ENCODE peak calls at places on chromosomes 6 and 20, in seven cellular contexts. One of them, this sample, is unnamed.
A peak's percentile ranks its signal among the peaks of the same experiment; 100 is the strongest.

GRCh38 chr6:128425855-128426254 is 94.5 kb downstream of the PTPRK start:
- DNase-seq in osteoblast: no peak
- DNase-seq in astrocyte: no peak
- DNase-seq in OCI-LY7: no peak
- DNase-seq in ovary: no peak
- DNase-seq in HCT116: no peak
- DNase-seq in stomach: no peak
- DNase-seq in this sample: no peak

GRCh38 chr20:53677447-53678314 is 84.0 kb upstream of the ZNF217 start:
- DNase-seq in HCT116: no peak
- DNase-seq in astrocyte: peak; percentile 49
- DNase-seq in ovary: no peak
- DNase-seq in osteoblast: no peak
- DNase-seq in stomach: peak; percentile 47
- DNase-seq in OCI-LY7: no peak
- DNase-seq in this sample: no peak

GRCh38 chr6:164013480-164014208 is 599.1 kb downstream of the QKI start:
- DNase-seq in HCT116: no peak
- DNase-seq in OCI-LY7: no peak
- DNase-seq in osteoblast: peak; percentile 50
- DNase-seq in astrocyte: peak; percentile 20
- DNase-seq in ovary: no peak
- DNase-seq in stomach: no peak
- DNase-seq in this sample: no peak

GRCh38 chr20:59010995-59011873 is 4.2 kb upstream of the CTSZ start:
- DNase-seq in stomach: peak; percentile 25
- DNase-seq in HCT116: no peak
- DNase-seq in osteoblast: peak; percentile 99
- DNase-seq in ovary: no peak
- DNase-seq in OCI-LY7: no peak
- DNase-seq in astrocyte: peak; percentile 91
- DNase-seq in this sample: no peak

GRCh38 chr6:130424704-130425103 is 58.9 kb downstream of the TMEM200A start:
- DNase-seq in ovary: no peak
- DNase-seq in stomach: no peak
- DNase-seq in osteoblast: no peak
- DNase-seq in HCT116: no peak
- DNase-seq in astrocyte: no peak
- DNase-seq in OCI-LY7: no peak
- DNase-seq in this sample: no peak

GRCh38 chr20:61240814-61241213 is 11.2 kb upstream of the CDH4 start:
- DNase-seq in ovary: no peak
- DNase-seq in astrocyte: no peak
- DNase-seq in OCI-LY7: no peak
- DNase-seq in HCT116: no peak
- DNase-seq in stomach: no peak
- DNase-seq in osteoblast: no peak
- DNase-seq in this sample: no peak

GRCh38 chr20:37407117-37407566 is 61.2 kb downstream of the SRC start:
- DNase-seq in OCI-LY7: no peak
- DNase-seq in stomach: no peak
- DNase-seq in osteoblast: peak; percentile 60
- DNase-seq in ovary: no peak
- DNase-seq in astrocyte: no peak
- DNase-seq in HCT116: no peak
- DNase-seq in this sample: no peak

GRCh38 chr6:32689531-32690505 is 23.4 kb upstream of the HLA-DQB1 start:
- DNase-seq in osteoblast: no peak
- DNase-seq in stomach: no peak
- DNase-seq in OCI-LY7: peak; percentile 72
- DNase-seq in HCT116: no peak
- DNase-seq in astrocyte: no peak
- DNase-seq in ovary: no peak
- DNase-seq in this sample: no peak

GRCh38 chr6:16505711-16506362 is 255.4 kb downstream of the ATXN1 start:
- DNase-seq in astrocyte: peak; percentile 77
- DNase-seq in OCI-LY7: no peak
- DNase-seq in ovary: peak; percentile 39
- DNase-seq in osteoblast: peak; percentile 87
- DNase-seq in HCT116: no peak
- DNase-seq in stomach: no peak
- DNase-seq in this sample: no peak

GRCh38 chr20:1883986-1884385 is 11.2 kb upstream of the SIRPA start:
- DNase-seq in HCT116: no peak
- DNase-seq in osteoblast: peak; percentile 87
- DNase-seq in ovary: no peak
- DNase-seq in stomach: no peak
- DNase-seq in astrocyte: no peak
- DNase-seq in OCI-LY7: no peak
- DNase-seq in this sample: no peak

GRCh38 chr20:10634683-10635411 is 39.0 kb downstream of the JAG1 start:
- DNase-seq in stomach: no peak
- DNase-seq in HCT116: no peak
- DNase-seq in OCI-LY7: no peak
- DNase-seq in osteoblast: peak; percentile 78
- DNase-seq in astrocyte: peak; percentile 51
- DNase-seq in ovary: no peak
- DNase-seq in this sample: no peak

GRCh38 chr20:36461600-36462439 is 79.5 kb upstream of the MYL9 start:
- DNase-seq in stomach: peak; percentile 43
- DNase-seq in osteoblast: no peak
- DNase-seq in astrocyte: no peak
- DNase-seq in HCT116: no peak
- DNase-seq in OCI-LY7: peak; percentile 60
- DNase-seq in ovary: peak; percentile 75
- DNase-seq in this sample: no peak

GRCh38 chr6:49937017-49937416 is 26.9 kb downstream of the DEFB114 start:
- DNase-seq in stomach: no peak
- DNase-seq in OCI-LY7: no peak
- DNase-seq in ovary: no peak
- DNase-seq in osteoblast: no peak
- DNase-seq in HCT116: no peak
- DNase-seq in astrocyte: no peak
- DNase-seq in this sample: no peak

GRCh38 chr6:30443657-30444450 is 45.5 kb upstream of the HLA-E start:
- DNase-seq in OCI-LY7: no peak
- DNase-seq in astrocyte: peak; percentile 8
- DNase-seq in HCT116: no peak
- DNase-seq in stomach: no peak
- DNase-seq in osteoblast: peak; percentile 81
- DNase-seq in ovary: no peak
- DNase-seq in this sample: no peak

GRCh38 chr6:86969573-86969972 is 32.2 kb downstream of the HTR1E start:
- DNase-seq in HCT116: no peak
- DNase-seq in OCI-LY7: no peak
- DNase-seq in stomach: peak; percentile 72
- DNase-seq in osteoblast: no peak
- DNase-seq in ovary: no peak
- DNase-seq in astrocyte: no peak
- DNase-seq in this sample: no peak

GRCh38 chr6:88238065-88238464 is 71.9 kb upstream of the CNR1 start:
- DNase-seq in ovary: no peak
- DNase-seq in osteoblast: peak; percentile 10
- DNase-seq in HCT116: peak; percentile 13
- DNase-seq in astrocyte: no peak
- DNase-seq in stomach: no peak
- DNase-seq in OCI-LY7: peak; percentile 74
- DNase-seq in this sample: no peak

GRCh38 chr20:45445805-45446562 is 23.6 kb upstream of the WFDC2 start:
- DNase-seq in osteoblast: peak; percentile 77
- DNase-seq in ovary: no peak
- DNase-seq in HCT116: peak; percentile 45
- DNase-seq in stomach: no peak
- DNase-seq in astrocyte: no peak
- DNase-seq in OCI-LY7: peak; percentile 48
- DNase-seq in this sample: no peak

GRCh38 chr20:34233687-34234086 is 7.5 kb upstream of the ASIP start:
- DNase-seq in osteoblast: no peak
- DNase-seq in stomach: no peak
- DNase-seq in astrocyte: no peak
- DNase-seq in ovary: no peak
- DNase-seq in OCI-LY7: no peak
- DNase-seq in HCT116: no peak
- DNase-seq in this sample: no peak

DNA sequence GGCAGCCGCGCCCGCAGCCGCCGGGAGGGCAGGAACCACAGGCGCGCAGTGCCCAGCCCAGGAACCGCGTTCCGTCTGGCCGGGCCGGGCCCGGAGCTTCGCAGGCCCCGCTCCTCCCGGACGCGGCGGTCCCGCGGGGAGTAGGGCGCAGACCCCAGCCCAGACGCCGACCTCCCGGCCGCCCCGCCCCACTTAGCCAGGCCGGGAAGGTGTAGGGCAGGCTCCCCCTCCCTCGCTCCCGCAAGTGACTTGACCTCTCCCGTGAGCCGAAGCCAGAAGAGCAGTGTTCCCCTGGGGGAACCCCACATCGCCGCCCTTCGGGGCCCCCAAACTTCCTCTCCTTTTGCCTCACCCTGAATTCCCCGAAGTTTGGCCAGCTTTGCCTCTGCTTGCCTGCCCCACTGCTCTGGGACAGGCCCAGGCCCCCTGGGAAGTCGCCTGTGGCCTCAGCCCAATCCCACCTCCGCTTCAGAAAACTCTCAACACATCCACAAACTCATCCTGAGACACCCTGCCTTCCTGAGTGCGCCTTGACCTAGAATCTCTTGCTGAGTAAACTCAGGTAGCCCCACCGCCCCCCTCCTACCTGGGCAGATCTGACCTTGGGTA is 490 bp upstream of the NOL4L start:
- DNase-seq in HCT116: no peak
- DNase-seq in stomach: no peak
- DNase-seq in astrocyte: no peak
- DNase-seq in OCI-LY7: no peak
- DNase-seq in osteoblast: no peak
- DNase-seq in ovary: no peak
- DNase-seq in this sample: no peak
- H3K4me3 ChIP-seq in HCT116: peak overlapping the region; percentile 6
- H3K4me3 ChIP-seq in stomach: peak overlapping the region; percentile 83
- H3K4me3 ChIP-seq in astrocyte: no peak overlapping the region
- H3K4me3 ChIP-seq in OCI-LY7: no peak overlapping the region
- H3K4me3 ChIP-seq in osteoblast: no peak overlapping the region
- H3K4me3 ChIP-seq in ovary: no peak overlapping the region
- H3K4me3 ChIP-seq in this sample: peak overlapping the region; percentile 69

GRCh38 chr6:85458184-85458583 is 8.3 kb downstream of the NT5E start:
- DNase-seq in osteoblast: no peak
- DNase-seq in astrocyte: no peak
- DNase-seq in ovary: no peak
- DNase-seq in HCT116: no peak
- DNase-seq in OCI-LY7: peak; percentile 3
- DNase-seq in stomach: no peak
- DNase-seq in this sample: no peak

GRCh38 chr6:85456782-85457181 is 6.9 kb downstream of the NT5E start:
- DNase-seq in HCT116: no peak
- DNase-seq in OCI-LY7: no peak
- DNase-seq in stomach: no peak
- DNase-seq in astrocyte: no peak
- DNase-seq in osteoblast: no peak
- DNase-seq in ovary: no peak
- DNase-seq in this sample: no peak

GRCh38 chr6:85459224-85459901 is 9.5 kb downstream of the NT5E start:
- DNase-seq in ovary: no peak
- DNase-seq in astrocyte: peak; percentile 94
- DNase-seq in stomach: no peak
- DNase-seq in osteoblast: peak; percentile 62
- DNase-seq in HCT116: peak; percentile 50
- DNase-seq in OCI-LY7: no peak
- DNase-seq in this sample: no peak

GRCh38 chr6:85460154-85460950 is 10.5 kb downstream of the NT5E start:
- DNase-seq in astrocyte: no peak
- DNase-seq in stomach: no peak
- DNase-seq in OCI-LY7: no peak
- DNase-seq in osteoblast: no peak
- DNase-seq in HCT116: no peak
- DNase-seq in ovary: no peak
- DNase-seq in this sample: no peak

GRCh38 chr6:85458782-85459181 is 8.9 kb downstream of the NT5E start:
- DNase-seq in ovary: no peak
- DNase-seq in HCT116: no peak
- DNase-seq in osteoblast: no peak
- DNase-seq in OCI-LY7: no peak
- DNase-seq in astrocyte: peak; percentile 53
- DNase-seq in stomach: no peak
- DNase-seq in this sample: no peak
- H3K27ac ChIP-seq in ovary: peak overlapping the region; percentile 88
- H3K27ac ChIP-seq in HCT116: peak overlapping the region; percentile 20
- H3K27ac ChIP-seq in osteoblast: peak overlapping the region; percentile 100
- H3K27ac ChIP-seq in OCI-LY7: no peak overlapping the region
- H3K27ac ChIP-seq in astrocyte: peak overlapping the region; percentile 76
- H3K27ac ChIP-seq in stomach: peak overlapping the region; percentile 58
- H3K27ac ChIP-seq in this sample: peak overlapping the region; percentile 79

DNA sequence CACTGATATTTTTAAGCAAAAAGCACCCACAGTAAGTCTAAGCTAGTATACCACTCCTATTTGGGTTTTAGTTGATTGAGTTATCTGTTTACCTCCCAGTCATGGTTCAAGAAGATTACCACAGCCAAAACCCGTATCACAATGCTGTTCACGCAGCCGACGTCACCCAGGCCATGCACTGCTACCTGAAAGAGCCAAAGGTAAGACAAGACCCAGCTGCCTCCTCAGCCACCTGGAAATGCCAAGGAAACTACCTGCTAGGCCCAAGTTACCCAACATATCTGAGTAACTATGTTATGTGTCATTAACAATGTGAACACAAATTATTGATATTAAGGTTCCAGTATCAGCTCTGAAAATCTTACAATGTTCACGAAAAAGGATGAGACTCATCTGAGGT is 96.1 kb downstream of the MTFR2 start:
- DNase-seq in ovary: no peak
- DNase-seq in OCI-LY7: no peak
- DNase-seq in HCT116: no peak
- DNase-seq in stomach: no peak
- DNase-seq in astrocyte: no peak
- DNase-seq in osteoblast: no peak
- DNase-seq in this sample: no peak
- H3K36me3 ChIP-seq in ovary: no peaks in the 10 kb centered on the region
- H3K36me3 ChIP-seq in OCI-LY7: no peaks in the 10 kb centered on the region
- H3K36me3 ChIP-seq in HCT116: no peaks in the 10 kb centered on the region
- H3K36me3 ChIP-seq in stomach: peaks cover 14% of the 10 kb centered on the region
- H3K36me3 ChIP-seq in astrocyte: no peaks in the 10 kb centered on the region
- H3K36me3 ChIP-seq in osteoblast: peaks cover 76% of the 10 kb centered on the region
- H3K36me3 ChIP-seq in this sample: no peaks in the 10 kb centered on the region

GRCh38 chr20:50193169-50193850 is 2.7 kb downstream of the CEBPB start:
- DNase-seq in stomach: no peak
- DNase-seq in ovary: peak; percentile 49
- DNase-seq in astrocyte: peak; percentile 49
- DNase-seq in osteoblast: peak; percentile 92
- DNase-seq in OCI-LY7: no peak
- DNase-seq in HCT116: no peak
- DNase-seq in this sample: no peak

GRCh38 chr20:50195524-50196120 is 5.0 kb downstream of the CEBPB start:
- DNase-seq in stomach: no peak
- DNase-seq in OCI-LY7: no peak
- DNase-seq in osteoblast: no peak
- DNase-seq in astrocyte: no peak
- DNase-seq in ovary: no peak
- DNase-seq in HCT116: no peak
- DNase-seq in this sample: no peak

GRCh38 chr20:50192364-50193168 is 1.9 kb downstream of the CEBPB start:
- DNase-seq in osteoblast: peak; percentile 98
- DNase-seq in astrocyte: peak; percentile 85
- DNase-seq in OCI-LY7: peak; percentile 94
- DNase-seq in HCT116: peak; percentile 65
- DNase-seq in stomach: peak; percentile 78
- DNase-seq in ovary: peak; percentile 86
- DNase-seq in this sample: peak; percentile 74

GRCh38 chr20:50194831-50195523 is 4.3 kb downstream of the CEBPB start:
- DNase-seq in ovary: no peak
- DNase-seq in stomach: no peak
- DNase-seq in osteoblast: peak; percentile 22
- DNase-seq in astrocyte: no peak
- DNase-seq in OCI-LY7: no peak
- DNase-seq in HCT116: no peak
- DNase-seq in this sample: no peak

GRCh38 chr20:50193851-50194830 is 3.5 kb downstream of the CEBPB start:
- DNase-seq in OCI-LY7: no peak
- DNase-seq in ovary: peak; percentile 55
- DNase-seq in astrocyte: no peak
- DNase-seq in stomach: no peak
- DNase-seq in HCT116: no peak
- DNase-seq in osteoblast: peak; percentile 77
- DNase-seq in this sample: no peak
- H3K4me3 ChIP-seq in OCI-LY7: peak overlapping the region; percentile 97
- H3K4me3 ChIP-seq in ovary: peak overlapping the region; percentile 74
- H3K4me3 ChIP-seq in astrocyte: peak overlapping the region; percentile 97
- H3K4me3 ChIP-seq in stomach: peak overlapping the region; percentile 94
- H3K4me3 ChIP-seq in HCT116: no peak overlapping the region
- H3K4me3 ChIP-seq in osteoblast: peak overlapping the region; percentile 86
- H3K4me3 ChIP-seq in this sample: peak overlapping the region; percentile 79